ENCODE peak calls at places on chromosomes 12 and 14, in four cellular contexts. G is aorta, B is neuronal stem cell, T is neural progenitor cell. C is an unnamed sample. For H3K4me1 and H3K36me3, the result is how much of the 10 kb centered on the place peaks cover.

GRCh38 chr14:94401083-94401482 is 12.7 kb upstream of the SERPINA1 start:
- DNase-seq in G (no peak), B (no peak), T (no peak), C (no peak)

GRCh38 chr12:120849765-120850164 is 54.4 kb downstream of the SPPL3 start:
- DNase-seq in G (no peak), B (no peak), T (no peak), C (no peak)

GRCh38 chr12:107929436-107929835 is 154.9 kb downstream of the ASCL4 start:
- DNase-seq in B (peak), T (peak), G (no peak), C (peak)

GRCh38 chr12:34404377-34405285 is 382.3 kb downstream of the ALG10 start:
- DNase-seq in T (no peak), G (peak), B (no peak), C (peak)

GRCh38 chr12:107131832-107132616 is 38.7 kb upstream of the CRY1 start:
- DNase-seq in G (no peak), T (peak), B (peak), C (no peak)

GRCh38 chr12:113137861-113138783 is 2.6 kb upstream of the RASAL1 start:
- DNase-seq in G (peak), T (no peak), B (no peak), C (no peak)

GRCh38 chr12:67681145-67681778 is 32.7 kb downstream of the DYRK2 start:
- DNase-seq in T (no peak), B (no peak), G (no peak), C (no peak)

GRCh38 chr12:17028348-17028747 is 422.4 kb upstream of the LMO3 start:
- DNase-seq in G (no peak), B (no peak), T (peak), C (no peak)

GRCh38 chr12:76158518-76159321 is 74.2 kb upstream of the NAP1L1 start:
- DNase-seq in G (no peak), T (peak), B (peak), C (peak)

GRCh38 chr12:54463034-54463433 is 10.4 kb downstream of the GTSF1 start:
- DNase-seq in T (no peak), G (no peak), B (no peak), C (no peak)

GRCh38 chr12:25689996-25690501 is 137.0 kb upstream of the LMNTD1 start:
- DNase-seq in T (no peak), B (no peak), G (no peak), C (no peak)

DNA sequence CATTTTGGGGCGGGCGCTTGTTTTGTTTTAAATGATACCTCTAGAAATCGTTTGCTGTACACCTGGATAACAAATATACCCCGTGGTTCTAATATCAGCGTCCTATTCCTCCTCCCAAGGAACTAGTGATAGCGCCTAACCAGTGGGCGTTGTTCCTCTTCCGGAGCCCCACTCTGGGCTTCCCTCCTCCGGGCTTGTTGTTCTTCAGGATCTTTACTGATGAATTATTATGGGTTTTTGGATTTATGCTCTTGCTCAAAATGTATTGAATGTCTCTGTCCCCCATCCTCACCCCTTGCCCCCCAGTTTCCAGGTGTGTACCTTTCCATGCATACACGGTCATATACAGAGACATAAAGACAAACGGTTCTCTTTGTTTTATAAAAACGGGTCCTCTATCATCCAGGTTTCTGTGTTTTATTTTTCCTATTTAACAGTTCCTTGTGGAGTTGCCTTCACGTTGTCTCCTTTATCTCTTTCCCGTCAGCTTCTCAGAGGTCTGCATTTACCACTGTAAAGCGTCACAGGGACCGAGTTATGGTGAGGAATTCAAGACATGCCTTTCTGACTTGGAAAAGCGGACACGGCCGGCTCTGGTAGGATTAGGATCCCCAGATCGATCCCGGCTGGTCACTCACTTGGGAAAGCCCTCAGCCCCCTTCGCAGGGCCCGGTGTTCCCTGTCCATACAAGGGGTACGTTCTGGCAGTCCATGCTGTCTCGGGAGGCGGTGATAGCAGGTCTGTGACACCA is 655 bp upstream of the PLEKHG3 start:
- DNase-seq in T (peak), G (no peak), B (no peak), C (no peak)
- H3K4me1 ChIP-seq in T (half or more), G (under half), B (under half), C (half or more)

DNA sequence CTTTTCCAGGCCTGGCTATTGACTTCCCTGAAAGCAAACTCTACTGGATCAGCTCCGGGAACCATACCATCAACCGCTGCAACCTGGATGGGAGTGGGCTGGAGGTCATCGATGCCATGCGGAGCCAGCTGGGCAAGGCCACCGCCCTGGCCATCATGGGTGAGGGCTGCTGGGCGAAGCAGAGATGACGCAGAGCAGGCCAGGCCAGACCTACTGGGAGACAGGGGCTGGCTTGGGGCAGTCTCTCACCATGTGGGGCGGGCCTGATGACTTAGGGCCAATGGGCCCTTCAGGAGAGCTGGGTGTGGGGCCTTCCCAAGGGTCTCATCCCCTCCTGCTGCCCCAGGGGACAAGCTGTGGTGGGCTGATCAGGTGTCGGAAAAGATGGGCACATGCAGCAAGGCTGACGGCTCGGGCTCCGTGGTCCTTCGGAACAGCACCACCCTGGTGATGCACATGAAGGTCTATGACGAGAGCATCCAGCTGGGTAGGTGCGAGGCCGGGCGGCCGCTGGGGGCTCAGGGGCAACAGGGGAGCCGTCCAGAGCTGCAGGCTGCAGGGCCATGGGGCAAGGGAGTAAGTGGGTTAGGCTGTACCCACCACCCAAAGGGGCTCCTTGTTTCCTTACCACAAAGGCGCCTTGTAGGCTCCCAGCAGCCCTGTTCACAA is 33.0 kb upstream of the LRP1-AS start:
- DNase-seq in B (no peak), G (no peak), T (no peak), C (no peak)
- H3K36me3 ChIP-seq in B (half or more), G (under half), T (under half), C (under half)

GRCh38 chr12:85466906-85467305 is 186.9 kb downstream of the ALX1 start:
- DNase-seq in T (no peak), G (no peak), B (no peak), C (no peak)
- H3K4me1 ChIP-seq in T (under half), G (under half), B (under half), C (under half)

GRCh38 chr12:862303-862911 is 87.1 kb downstream of the RAD52 start:
- DNase-seq in G (no peak), B (no peak), T (no peak), C (no peak)

GRCh38 chr12:865614-866013 is 83.9 kb downstream of the RAD52 start:
- DNase-seq in T (no peak), G (no peak), B (no peak), C (no peak)

GRCh38 chr12:868722-869121 is 80.8 kb downstream of the RAD52 start:
- DNase-seq in T (peak), G (no peak), B (no peak), C (no peak)

GRCh38 chr12:867905-868304 is 81.6 kb downstream of the RAD52 start:
- DNase-seq in T (peak), B (no peak), G (peak), C (no peak)

GRCh38 chr12:863285-863684 is 86.2 kb downstream of the RAD52 start:
- DNase-seq in T (no peak), B (no peak), G (no peak), C (no peak)
- H3K36me3 ChIP-seq in T (under half), B (under half), G (under half), C (half or more)

GRCh38 chr14:84708865-84709264 is 821.1 kb upstream of the FLRT2 start:
- DNase-seq in B (no peak), T (no peak), G (no peak), C (no peak)

GRCh38 chr14:84707830-84708229 is 822.1 kb upstream of the FLRT2 start:
- DNase-seq in G (no peak), T (peak), B (no peak), C (no peak)
- H3K4me1 ChIP-seq in G (under half), T (under half), B (under half), C (under half)

DNA sequence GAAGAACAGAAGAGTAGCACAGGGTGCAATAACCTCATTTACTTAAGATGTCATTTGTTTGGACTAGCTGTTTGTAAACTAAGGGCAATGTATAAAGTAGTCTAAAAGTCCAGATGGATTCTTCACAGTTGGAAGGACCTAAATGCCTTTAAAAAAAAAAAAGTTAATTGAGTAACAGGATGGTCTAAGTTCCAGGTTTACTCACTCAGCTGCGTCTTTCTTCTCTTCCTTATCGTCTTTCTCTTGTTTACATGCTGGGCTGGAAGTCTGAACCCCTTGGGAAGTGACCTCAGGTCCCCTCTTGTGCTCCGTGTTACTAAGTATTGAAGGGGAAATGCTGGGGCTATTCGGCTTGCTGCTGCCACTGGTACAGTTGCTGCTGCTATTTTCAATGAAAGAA is 82.5 kb downstream of the SH2B3 start:
- DNase-seq in G (no peak), B (no peak), T (no peak), C (no peak)
- H3K36me3 ChIP-seq in G (under half), B (under half), T (under half), C (half or more)

DNA sequence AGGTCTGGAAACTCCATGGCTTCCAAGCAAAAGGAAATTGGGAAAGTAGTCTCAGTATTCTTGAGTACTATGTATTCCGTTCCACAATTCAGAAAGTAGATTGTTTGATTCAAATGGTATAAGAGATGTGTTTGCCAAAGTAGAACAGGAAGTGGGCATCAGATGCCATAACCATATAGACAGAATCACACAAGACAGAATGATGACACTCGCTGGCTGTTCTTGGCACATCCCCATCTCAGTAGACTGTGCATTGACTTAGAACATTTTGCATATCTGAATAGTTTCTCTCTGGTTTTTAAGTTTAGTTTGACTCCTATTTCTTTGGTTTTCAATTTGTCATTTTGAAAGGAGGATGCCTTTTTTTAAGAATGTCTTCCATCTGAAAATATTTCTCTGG is 221.1 kb upstream of the RGS6 start:
- DNase-seq in T (no peak), G (no peak), B (no peak), C (no peak)
- H3K4me1 ChIP-seq in T (under half), G (under half), B (under half), C (under half)